ENCODE peak calls at places on chromosomes 4 and X, in four cellular contexts. B, S, M and E are unnamed samples.

GRCh38 chr4:119149110-119149509 is 13.5 kb downstream of the MYOZ2 start:
- DNase-seq in S (no peak), B (peak), M (no peak), E (no peak)

GRCh38 chrX:130109429-130110378 is 593 bp downstream of the ELF4 start:
- DNase-seq in M (no peak), B (no peak), S (peak), E (peak)

GRCh38 chr4:145881991-145882390 is 56.6 kb downstream of the ZNF827 start:
- DNase-seq in M (no peak), B (no peak), S (peak), E (no peak)

GRCh38 chrX:1295550-1295949 is 26.9 kb downstream of the CSF2RA start:
- DNase-seq in B (no peak), S (no peak), M (no peak), E (no peak)

GRCh38 chr4:142265536-142265935 is 580.6 kb downstream of the INPP4B start:
- DNase-seq in S (no peak), B (peak), M (peak), E (no peak)

GRCh38 chr4:93710101-93710846 is 118.3 kb upstream of the ATOH1 start:
- DNase-seq in S (no peak), B (no peak), M (no peak), E (no peak)

GRCh38 chr4:125382995-125383394 is 68.2 kb downstream of the FAT4 start:
- DNase-seq in B (peak), S (no peak), M (peak), E (no peak)

GRCh38 chrX:53116101-53116500 is 22.2 kb downstream of the KANTR start:
- DNase-seq in M (peak), S (no peak), B (peak), E (peak)

GRCh38 chrX:119852410-119853353 is at the start of gene UPF3B:
- DNase-seq in B (peak), M (peak), S (peak), E (peak)

DNA sequence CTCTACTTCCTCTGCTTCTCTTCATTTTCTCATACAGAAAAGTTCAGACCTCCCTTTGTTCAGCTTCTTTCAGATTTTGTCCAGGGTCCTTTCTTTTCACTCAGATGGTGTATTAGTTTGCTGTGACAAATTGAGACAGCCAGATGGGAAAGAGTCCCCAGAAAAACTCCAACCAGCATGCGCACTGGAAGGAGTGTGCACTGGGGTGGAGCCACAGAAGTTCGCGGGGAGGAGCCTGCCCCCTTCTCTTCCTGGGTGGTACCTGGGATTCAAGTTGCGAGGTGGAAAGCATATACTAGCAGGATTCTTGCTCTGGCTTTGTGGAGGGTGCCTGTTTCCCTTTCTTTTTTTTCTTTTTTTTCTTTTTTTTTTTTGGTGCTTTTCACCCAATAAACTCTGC is 51.6 kb downstream of the SMIM20 start:
- DNase-seq in S (no peak), M (no peak), B (no peak), E (no peak)
- H3K4me2 ChIP-seq in S (no peak), M (no peak), B (no peak), E (no peak)

GRCh38 chr4:169854090-169854489 is 96.3 kb upstream of the HPF1 start:
- DNase-seq in S (no peak), M (no peak), B (no peak), E (no peak)
- H3K4me2 ChIP-seq in S (no peak), M (no peak), B (no peak), E (no peak)

GRCh38 chr4:5753366-5753765 is 42.4 kb downstream of the EVC start:
- DNase-seq in S (no peak), M (no peak), B (no peak), E (no peak)

GRCh38 chr4:5751073-5751917 is 40.3 kb downstream of the EVC start:
- DNase-seq in S (no peak), B (peak), M (peak), E (peak)

GRCh38 chr4:5752803-5753184 is 41.8 kb downstream of the EVC start:
- DNase-seq in B (no peak), M (no peak), S (no peak), E (peak)

GRCh38 chr4:5753766-5754528 is 42.9 kb downstream of the EVC start:
- DNase-seq in B (peak), S (no peak), M (peak), E (peak)

DNA sequence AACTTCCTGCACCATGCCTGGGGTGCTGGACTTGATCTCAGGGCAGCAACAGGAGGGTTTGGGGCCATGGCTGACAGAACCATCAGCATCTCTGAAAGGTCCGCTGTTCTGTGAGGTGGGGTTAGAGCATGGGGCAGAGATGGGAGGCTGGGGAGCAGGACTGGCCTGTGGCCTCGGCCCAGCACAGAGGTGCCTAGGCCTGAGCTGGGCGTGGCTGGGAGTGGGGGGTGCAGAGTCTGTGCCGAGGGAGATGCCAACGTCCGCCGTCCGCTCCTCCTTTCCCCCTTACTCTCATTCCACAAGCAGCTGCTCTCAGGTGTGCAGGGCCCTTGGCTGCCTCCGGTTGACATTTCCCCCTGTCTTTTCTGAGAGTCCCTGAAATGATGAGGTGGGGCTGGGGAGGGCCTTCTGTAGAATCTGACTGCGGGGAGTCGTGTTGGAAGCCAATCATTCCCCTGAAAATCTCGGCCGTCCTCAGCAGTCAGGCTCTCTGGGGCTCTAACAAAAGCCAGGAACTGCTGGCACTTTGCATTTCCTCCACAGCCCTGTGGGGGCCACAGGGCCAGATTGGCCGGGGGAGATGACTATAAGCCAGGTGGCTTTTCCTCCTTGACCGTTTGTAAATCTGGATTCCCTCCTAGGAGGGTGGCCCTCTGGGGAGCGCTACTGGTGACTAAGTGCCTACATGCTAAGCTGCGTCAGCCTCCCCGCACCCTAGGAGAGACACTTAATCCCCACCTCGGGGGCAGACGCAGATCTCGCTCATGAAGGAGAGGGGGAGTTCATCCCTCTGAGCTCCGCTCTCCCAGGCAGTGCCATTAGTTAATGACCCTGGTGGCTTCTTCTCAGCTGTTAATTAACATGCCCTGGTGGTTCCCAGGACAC is 41.2 kb downstream of the EVC start:
- DNase-seq in B (peak), M (peak), S (no peak), E (peak)
- H3K4me2 ChIP-seq in B (no peak), M (peak), S (no peak), E (peak)

GRCh38 chr4:147821555-147821954 is 89.7 kb downstream of the ARHGAP10 start:
- DNase-seq in S (no peak), B (no peak), M (no peak), E (no peak)
- H3K4me2 ChIP-seq in S (no peak), B (no peak), M (no peak), E (no peak)

GRCh38 chr4:40195182-40196177 is 1.4 kb upstream of the RHOH start:
- DNase-seq in S (peak), B (no peak), M (no peak), E (no peak)

GRCh38 chr4:40197879-40198689 is 1.3 kb downstream of the RHOH start:
- DNase-seq in S (peak), M (no peak), B (no peak), E (no peak)

GRCh38 chr4:40196260-40196659 is 571 bp upstream of the RHOH start:
- DNase-seq in S (peak), M (no peak), B (no peak), E (no peak)

GRCh38 chr4:40194602-40195161 is 2.1 kb upstream of the RHOH start:
- DNase-seq in S (peak), B (no peak), M (no peak), E (no peak)

GRCh38 chr4:40196724-40197281 is at the start of gene RHOH:
- DNase-seq in B (no peak), S (peak), M (no peak), E (no peak)
- H3K4me2 ChIP-seq in B (no peak), S (peak), M (no peak), E (no peak)

GRCh38 chr4:38782452-38783108 is at the start of gene TLR10:
- DNase-seq in B (peak), S (peak), M (peak), E (no peak)
- H3K4me2 ChIP-seq in B (no peak), S (peak), M (no peak), E (no peak)

GRCh38 chr4:184099033-184099432 is 118.6 kb downstream of the ENPP6 start:
- DNase-seq in S (no peak), M (no peak), B (no peak), E (no peak)
- H3K4me2 ChIP-seq in S (no peak), M (no peak), B (no peak), E (no peak)